ENCODE peak calls at places on chromosomes 16 and 17, in eight cellular contexts. One of them, this sample, is unnamed.

GRCh38 chr17:2050871-2051387 is 4.0 kb upstream of the HIC1 start:
- DNase-seq in cardiac fibroblast: peak
- DNase-seq in mucosa of descending colon: peak
- DNase-seq in left ventricle myocardium inferior: no peak
- DNase-seq in natural killer cell: no peak
- DNase-seq in AG04450: no peak
- DNase-seq in Calu3: no peak
- DNase-seq in AG09309: no peak
- DNase-seq in this sample: no peak

GRCh38 chr16:66946541-66946940 is 11.2 kb downstream of the CES2 start:
- DNase-seq in cardiac fibroblast: no peak
- DNase-seq in mucosa of descending colon: no peak
- DNase-seq in left ventricle myocardium inferior: no peak
- DNase-seq in natural killer cell: no peak
- DNase-seq in AG04450: no peak
- DNase-seq in Calu3: no peak
- DNase-seq in AG09309: no peak
- DNase-seq in this sample: no peak

GRCh38 chr16:477287-477686 is 50.2 kb upstream of the CAPN15 start:
- DNase-seq in cardiac fibroblast: no peak
- DNase-seq in mucosa of descending colon: no peak
- DNase-seq in left ventricle myocardium inferior: peak
- DNase-seq in natural killer cell: no peak
- DNase-seq in AG04450: no peak
- DNase-seq in Calu3: no peak
- DNase-seq in AG09309: no peak
- DNase-seq in this sample: no peak

GRCh38 chr16:67857547-67858233 is 10.2 kb upstream of the CENPT start:
- DNase-seq in cardiac fibroblast: peak
- DNase-seq in mucosa of descending colon: peak
- DNase-seq in left ventricle myocardium inferior: peak
- DNase-seq in natural killer cell: no peak
- DNase-seq in AG04450: peak
- DNase-seq in Calu3: peak
- DNase-seq in AG09309: peak
- DNase-seq in this sample: no peak

GRCh38 chr17:48730240-48730550 is 1.6 kb upstream of the HOXB13 start:
- DNase-seq in cardiac fibroblast: no peak
- DNase-seq in mucosa of descending colon: no peak
- DNase-seq in left ventricle myocardium inferior: no peak
- DNase-seq in natural killer cell: no peak
- DNase-seq in AG04450: no peak
- DNase-seq in Calu3: no peak
- DNase-seq in AG09309: no peak
- DNase-seq in this sample: no peak

GRCh38 chr17:41768682-41769288 is 17.7 kb downstream of the JUP start:
- DNase-seq in cardiac fibroblast: no peak
- DNase-seq in mucosa of descending colon: no peak
- DNase-seq in left ventricle myocardium inferior: no peak
- DNase-seq in natural killer cell: no peak
- DNase-seq in AG04450: no peak
- DNase-seq in Calu3: no peak
- DNase-seq in AG09309: no peak
- DNase-seq in this sample: no peak

GRCh38 chr16:71900336-71900735 is 5.0 kb downstream of the IST1 start:
- DNase-seq in cardiac fibroblast: peak
- DNase-seq in mucosa of descending colon: no peak
- DNase-seq in left ventricle myocardium inferior: no peak
- DNase-seq in natural killer cell: no peak
- DNase-seq in AG04450: no peak
- DNase-seq in Calu3: no peak
- DNase-seq in AG09309: no peak
- DNase-seq in this sample: no peak

GRCh38 chr16:20847577-20847976 is 41.2 kb downstream of the REXO5 start:
- DNase-seq in cardiac fibroblast: no peak
- DNase-seq in mucosa of descending colon: no peak
- DNase-seq in left ventricle myocardium inferior: no peak
- DNase-seq in natural killer cell: no peak
- DNase-seq in AG04450: no peak
- DNase-seq in Calu3: no peak
- DNase-seq in AG09309: no peak
- DNase-seq in this sample: no peak

GRCh38 chr17:50114849-50115357 is 15.1 kb downstream of the SAMD14 start:
- DNase-seq in cardiac fibroblast: peak
- DNase-seq in mucosa of descending colon: peak
- DNase-seq in left ventricle myocardium inferior: no peak
- DNase-seq in natural killer cell: no peak
- DNase-seq in AG04450: no peak
- DNase-seq in Calu3: peak
- DNase-seq in AG09309: no peak
- DNase-seq in this sample: no peak

DNA sequence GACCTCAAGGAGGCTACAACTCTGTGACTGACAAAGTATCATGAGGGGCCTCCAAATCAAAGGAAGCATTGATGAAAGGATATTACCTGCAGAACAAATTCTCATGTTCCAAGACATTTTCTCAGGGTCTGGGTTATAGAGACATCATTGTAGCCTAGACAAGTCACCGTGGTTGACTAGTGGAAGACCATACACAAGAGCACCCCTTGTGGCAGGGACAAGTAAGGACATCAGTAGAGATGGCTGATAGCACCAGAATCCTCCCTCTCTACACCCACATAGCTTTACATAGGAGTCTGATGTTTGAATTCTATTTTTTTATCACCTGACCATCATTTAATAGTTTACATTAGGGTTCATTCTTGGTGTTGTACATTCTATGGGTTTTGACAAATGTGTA is 32.5 kb upstream of the CDH8 start:
- DNase-seq in cardiac fibroblast: no peak
- DNase-seq in mucosa of descending colon: no peak
- DNase-seq in left ventricle myocardium inferior: no peak
- DNase-seq in natural killer cell: no peak
- DNase-seq in AG04450: no peak
- DNase-seq in Calu3: no peak
- DNase-seq in AG09309: no peak
- DNase-seq in this sample: no peak
- TF ChIP-seq CTCF in cardiac fibroblast: peak
- TF ChIP-seq CTCF in mucosa of descending colon: no peak
- TF ChIP-seq CTCF in left ventricle myocardium inferior: no peak
- TF ChIP-seq CTCF in natural killer cell: no peak
- TF ChIP-seq CTCF in AG04450: no peak
- TF ChIP-seq CTCF in Calu3: peak
- TF ChIP-seq CTCF in AG09309: no peak
- TF ChIP-seq CTCF in this sample: no peak

GRCh38 chr17:17391575-17392370 is 85.0 kb upstream of the MED9 start:
- DNase-seq in cardiac fibroblast: no peak
- DNase-seq in mucosa of descending colon: peak
- DNase-seq in left ventricle myocardium inferior: no peak
- DNase-seq in natural killer cell: peak
- DNase-seq in AG04450: no peak
- DNase-seq in Calu3: no peak
- DNase-seq in AG09309: no peak
- DNase-seq in this sample: no peak
- TF ChIP-seq CTCF in cardiac fibroblast: no peak
- TF ChIP-seq CTCF in mucosa of descending colon: no peak
- TF ChIP-seq CTCF in left ventricle myocardium inferior: no peak
- TF ChIP-seq CTCF in natural killer cell: no peak
- TF ChIP-seq CTCF in AG04450: no peak
- TF ChIP-seq CTCF in Calu3: no peak
- TF ChIP-seq CTCF in AG09309: no peak
- TF ChIP-seq CTCF in this sample: no peak

GRCh38 chr16:5621826-5622225 is 524.2 kb upstream of the EEF2KMT start:
- DNase-seq in cardiac fibroblast: no peak
- DNase-seq in mucosa of descending colon: no peak
- DNase-seq in left ventricle myocardium inferior: no peak
- DNase-seq in natural killer cell: no peak
- DNase-seq in AG04450: no peak
- DNase-seq in Calu3: no peak
- DNase-seq in AG09309: no peak
- DNase-seq in this sample: no peak
- TF ChIP-seq CTCF in cardiac fibroblast: no peak
- TF ChIP-seq CTCF in mucosa of descending colon: no peak
- TF ChIP-seq CTCF in left ventricle myocardium inferior: no peak
- TF ChIP-seq CTCF in natural killer cell: no peak
- TF ChIP-seq CTCF in AG04450: no peak
- TF ChIP-seq CTCF in Calu3: no peak
- TF ChIP-seq CTCF in AG09309: no peak
- TF ChIP-seq CTCF in this sample: no peak

GRCh38 chr16:1923299-1924034 is 5.3 kb upstream of the HS3ST6 start:
- DNase-seq in cardiac fibroblast: peak
- DNase-seq in mucosa of descending colon: peak
- DNase-seq in left ventricle myocardium inferior: no peak
- DNase-seq in natural killer cell: no peak
- DNase-seq in AG04450: no peak
- DNase-seq in Calu3: peak
- DNase-seq in AG09309: no peak
- DNase-seq in this sample: no peak
- TF ChIP-seq CTCF in cardiac fibroblast: peak
- TF ChIP-seq CTCF in mucosa of descending colon: no peak
- TF ChIP-seq CTCF in left ventricle myocardium inferior: no peak
- TF ChIP-seq CTCF in natural killer cell: no peak
- TF ChIP-seq CTCF in AG04450: peak
- TF ChIP-seq CTCF in Calu3: peak
- TF ChIP-seq CTCF in AG09309: peak
- TF ChIP-seq CTCF in this sample: no peak

GRCh38 chr17:46212634-46213435 is 19.6 kb upstream of the KANSL1 start:
- DNase-seq in cardiac fibroblast: peak
- DNase-seq in mucosa of descending colon: peak
- DNase-seq in left ventricle myocardium inferior: no peak
- DNase-seq in natural killer cell: peak
- DNase-seq in AG04450: peak
- DNase-seq in Calu3: peak
- DNase-seq in AG09309: peak
- DNase-seq in this sample: no peak
- TF ChIP-seq CTCF in cardiac fibroblast: peak
- TF ChIP-seq CTCF in mucosa of descending colon: peak
- TF ChIP-seq CTCF in left ventricle myocardium inferior: peak
- TF ChIP-seq CTCF in natural killer cell: peak
- TF ChIP-seq CTCF in AG04450: peak
- TF ChIP-seq CTCF in Calu3: peak
- TF ChIP-seq CTCF in AG09309: peak
- TF ChIP-seq CTCF in this sample: peak

GRCh38 chr17:80414508-80414802 is 512 bp upstream of the ENDOV start:
- DNase-seq in cardiac fibroblast: no peak
- DNase-seq in mucosa of descending colon: no peak
- DNase-seq in left ventricle myocardium inferior: no peak
- DNase-seq in natural killer cell: no peak
- DNase-seq in AG04450: no peak
- DNase-seq in Calu3: peak
- DNase-seq in AG09309: no peak
- DNase-seq in this sample: no peak
- TF ChIP-seq CTCF in cardiac fibroblast: peak
- TF ChIP-seq CTCF in mucosa of descending colon: no peak
- TF ChIP-seq CTCF in left ventricle myocardium inferior: no peak
- TF ChIP-seq CTCF in natural killer cell: no peak
- TF ChIP-seq CTCF in AG04450: no peak
- TF ChIP-seq CTCF in Calu3: no peak
- TF ChIP-seq CTCF in AG09309: no peak
- TF ChIP-seq CTCF in this sample: no peak

GRCh38 chr17:32854834-32855389 is 22.0 kb downstream of the MYO1D start:
- DNase-seq in cardiac fibroblast: no peak
- DNase-seq in mucosa of descending colon: peak
- DNase-seq in left ventricle myocardium inferior: no peak
- DNase-seq in natural killer cell: no peak
- DNase-seq in AG04450: no peak
- DNase-seq in Calu3: no peak
- DNase-seq in AG09309: no peak
- DNase-seq in this sample: no peak
- TF ChIP-seq CTCF in cardiac fibroblast: peak
- TF ChIP-seq CTCF in mucosa of descending colon: no peak
- TF ChIP-seq CTCF in left ventricle myocardium inferior: no peak
- TF ChIP-seq CTCF in natural killer cell: peak
- TF ChIP-seq CTCF in AG04450: no peak
- TF ChIP-seq CTCF in Calu3: no peak
- TF ChIP-seq CTCF in AG09309: peak
- TF ChIP-seq CTCF in this sample: no peak